ENCODE peak calls at places on chromosomes 1 and 21, in nine cellular contexts. X is ELR; K is stimulated activated CD4-positive, alpha-beta T cell treated with anti-CD3 and anti-CD28 coated beads, Interleukin-1b, Interleukin-23, amount 100 ng/mL, for 24 hours; C is globus pallidus; D is GM12865; R is caudate nucleus; T is heart left ventricle; S is islet precursor cell; Z is ACHN. Q is an unnamed sample.

GRCh38 chr1:116982319-116983004 is 19.1 kb upstream of the CD101 start:
- DNase-seq in R (no peak), D (peak), C (no peak), X (no peak), T (no peak), K (no peak), Z (no peak), S (peak), Q (no peak)

GRCh38 chr1:7616953-7617352 is 154.1 kb upstream of the VAMP3 start:
- DNase-seq in R (no peak), T (peak), D (no peak), Z (no peak), S (no peak), C (no peak), K (no peak), X (no peak), Q (no peak)

GRCh38 chr1:162856260-162856659 is 4.7 kb downstream of the CCDC190 start:
- DNase-seq in S (no peak), T (no peak), C (no peak), X (peak), Z (peak), K (no peak), D (no peak), R (no peak), Q (peak)

GRCh38 chr1:1079408-1080121 is 5.5 kb upstream of the RNF223 start:
- DNase-seq in X (peak), S (peak), R (no peak), C (no peak), T (peak), D (peak), K (no peak), Z (peak), Q (peak)

GRCh38 chr1:194225781-194226180 is 1039.4 kb upstream of the B3GALT2 start:
- DNase-seq in D (peak), R (no peak), T (no peak), Z (no peak), X (no peak), C (no peak), K (no peak), S (no peak), Q (no peak)

GRCh38 chr1:244822878-244823277 is 12.6 kb upstream of the COX20 start:
- DNase-seq in Z (no peak), R (no peak), C (no peak), S (no peak), D (no peak), K (no peak), X (no peak), T (no peak), Q (no peak)

GRCh38 chr1:35691571-35692220 is 27.0 kb downstream of the C1orf216 start:
- DNase-seq in T (no peak), D (no peak), C (no peak), R (no peak), Z (no peak), K (no peak), X (no peak), S (no peak), Q (no peak)

GRCh38 chr1:21295059-21295401 is 4.8 kb upstream of the ECE1 start:
- DNase-seq in Z (no peak), S (no peak), K (peak), D (peak), R (no peak), X (peak), T (no peak), C (no peak), Q (peak)

GRCh38 chr21:42219606-42220137 is 732 bp downstream of the ABCG1 start:
- DNase-seq in S (no peak), R (peak), K (no peak), T (peak), D (no peak), X (no peak), C (no peak), Z (no peak), Q (no peak)

GRCh38 chr1:175132456-175132855 is 60.1 kb downstream of the KIAA0040 start:
- DNase-seq in D (no peak), K (no peak), X (peak), C (no peak), R (no peak), T (no peak), Z (no peak), S (peak), Q (peak)

GRCh38 chr1:53342735-53343470 is 15.0 kb upstream of the LRP8 start:
- DNase-seq in T (no peak), D (no peak), R (no peak), K (no peak), C (no peak), Z (no peak), X (no peak), S (peak), Q (no peak)

GRCh38 chr1:119139393-119139792 is 1.1 kb downstream of the WARS2 start:
- DNase-seq in D (peak), C (no peak), Z (no peak), T (no peak), X (no peak), R (no peak), S (no peak), K (no peak), Q (no peak)

GRCh38 chr1:217506878-217507277 is 124.0 kb downstream of the GPATCH2 start:
- DNase-seq in Z (no peak), X (peak), K (no peak), C (no peak), R (no peak), T (no peak), D (no peak), S (no peak), Q (peak)

GRCh38 chr1:45945426-45945825 is 142.0 kb downstream of the MAST2 start:
- DNase-seq in K (no peak), C (no peak), S (no peak), Z (no peak), D (no peak), R (no peak), X (peak), T (no peak), Q (peak)

Q was measured in PC-3.